ENCODE peak calls at places on chromosomes 11 and 22, in ten cellular contexts. K is stimulated activated CD8-positive, alpha-beta memory T cell treated with anti-CD3 and anti-CD28 coated beads, Interleukin-2, amount 100 ng/mL, for 48 hours; Q is heart left ventricle; C is RWPE1; L is activated CD4-positive, alpha-beta T cell treated with anti-CD3 and anti-CD28 coated beads, Interleukin-2, amount 50 U/mL, for 48 hours; E is hypothalamus; M is DMS153; H is activated CD4-positive, CD25-positive, alpha-beta regulatory T cell treated with anti-CD3 and anti-CD28 coated beads, Interleukin-2, amount 50 U/mL, for 72 hours; V is GM03348; A is NCI-H526 treated with DMSO at 0.1 percent for 48 hours. P is an unnamed sample.

GRCh38 chr11:8375932-8376331 is 112.3 kb upstream of the LMO1 start:
- DNase-seq in M (no peak), Q (no peak), V (no peak), C (no peak), L (no peak), H (no peak), E (no peak), K (no peak), A (no peak), P (no peak)

GRCh38 chr11:47961383-47961782 is 19.0 kb upstream of the PTPRJ start:
- DNase-seq in K (no peak), V (no peak), Q (no peak), L (no peak), M (no peak), C (no peak), E (no peak), H (no peak), A (no peak), P (no peak)

GRCh38 chr11:8338138-8338537 is 74.5 kb upstream of the LMO1 start:
- DNase-seq in K (peak; percentile 26), A (no peak), C (no peak), E (peak; percentile 11), L (peak; percentile 46), M (no peak), H (peak; percentile 45), Q (peak; percentile 70), V (peak; percentile 78), P (no peak)

GRCh38 chr11:71333473-71333872 is 81.1 kb upstream of the SHANK2 start:
- DNase-seq in L (no peak), H (no peak), K (no peak), V (no peak), C (no peak), A (no peak), E (no peak), Q (no peak), M (no peak), P (no peak)

GRCh38 chr11:100929377-100929776 is 200.2 kb downstream of the PGR start:
- DNase-seq in E (no peak), L (no peak), C (peak; percentile 3), V (peak; percentile 38), Q (no peak), H (no peak), K (no peak), M (no peak), A (no peak), P (no peak)

GRCh38 chr11:69076129-69076791 is 27.5 kb downstream of the TPCN2 start:
- DNase-seq in K (no peak), C (no peak), H (no peak), V (no peak), A (no peak), L (no peak), E (no peak), M (no peak), Q (no peak), P (no peak)

GRCh38 chr22:19988965-19989724 is 27.5 kb downstream of the ARVCF start:
- DNase-seq in C (no peak), K (no peak), V (no peak), M (no peak), E (no peak), A (no peak), H (no peak), Q (peak; percentile 64), L (no peak), P (no peak)

GRCh38 chr11:130706572-130706971 is 209.7 kb downstream of the SNX19 start:
- DNase-seq in Q (no peak), H (no peak), E (no peak), L (no peak), K (no peak), A (no peak), C (no peak), M (no peak), V (peak; percentile 88), P (no peak)

GRCh38 chr22:49723478-49724029 is 104.1 kb downstream of the BRD1 start:
- DNase-seq in V (no peak), L (no peak), H (no peak), A (no peak), E (no peak), Q (no peak), K (no peak), C (no peak), M (no peak), P (no peak)

GRCh38 chr11:104968365-104968855 is at the start of gene CASP4:
- DNase-seq in M (peak; percentile 80), H (no peak), K (no peak), Q (no peak), A (no peak), C (peak; percentile 64), E (no peak), V (peak; percentile 67), L (no peak), P (no peak)

GRCh38 chr22:48241658-48242057 is 1479.2 kb downstream of the TBC1D22A start:
- DNase-seq in K (no peak), Q (no peak), V (no peak), L (no peak), E (no peak), A (no peak), H (no peak), M (no peak), C (no peak), P (no peak)

GRCh38 chr11:7020183-7020917 is at the start of the genes NLRP14 and ZNF214:
- DNase-seq in A (peak; percentile 93), Q (peak; percentile 92), E (peak; percentile 81), C (peak; percentile 98), K (no peak), H (no peak), M (peak; percentile 73), V (peak; percentile 97), L (peak; percentile 1), P (no peak)

GRCh38 chr11:126348806-126349582 is 6.5 kb upstream of the ST3GAL4 start:
- DNase-seq in Q (peak; percentile 64), L (no peak), V (peak; percentile 62), E (no peak), C (no peak), H (no peak), A (no peak), K (no peak), M (no peak), P (no peak)

GRCh38 chr11:1234771-1235614 is 12.1 kb downstream of the MUC5B start:
- DNase-seq in H (peak; percentile 17), K (no peak), C (no peak), V (no peak), M (no peak), E (no peak), A (no peak), Q (peak; percentile 52), L (no peak), P (no peak)

GRCh38 chr11:28105869-28106268 is 2.1 kb downstream of the KIF18A start:
- DNase-seq in K (no peak), Q (no peak), H (no peak), L (no peak), M (no peak), A (no peak), E (no peak), C (no peak), V (no peak), P (no peak)

GRCh38 chr11:45390407-45390806 is 104.3 kb upstream of the SYT13 start:
- DNase-seq in V (no peak), C (no peak), Q (no peak), K (no peak), H (no peak), L (no peak), E (no peak), M (peak; percentile 75), A (no peak), P (no peak)

GRCh38 chr22:50688448-50688847 is 15.8 kb downstream of the SHANK3 start:
- DNase-seq in C (no peak), Q (peak; percentile 32), V (no peak), K (no peak), L (no peak), E (no peak), M (no peak), H (no peak), A (no peak), P (no peak)

GRCh38 chr22:24703101-24703500 is 71.4 kb downstream of the PIWIL3 start:
- DNase-seq in H (no peak), L (no peak), Q (peak; percentile 75), A (no peak), C (no peak), M (peak; percentile 87), K (no peak), E (no peak), V (no peak), P (no peak)

GRCh38 chr11:1748467-1749019 is 1.9 kb downstream of the IFITM10 start:
- DNase-seq in H (no peak), Q (no peak), E (no peak), L (no peak), K (no peak), C (no peak), V (no peak), M (no peak), A (no peak), P (no peak)